ENCODE peak calls at places on chromosomes 7 and 10, in ten cellular contexts. One of them, this sample, is unnamed.

GRCh38 chr10:72311667-72312066 is 37.9 kb downstream of the DDIT4 start:
- DNase-seq in SK-N-DZ: no peak
- DNase-seq in endothelial cell: no peak
- DNase-seq in tibial artery: no peak
- DNase-seq in nephron progenitor cell: no peak
- DNase-seq in ovary: no peak
- DNase-seq in stimulated activated CD8-positive, alpha-beta memory T cell treated with anti-CD3 and anti-CD28 coated beads, Interleukin-7, amount 100 ng/mL, for 1 hour: no peak
- DNase-seq in activated T-helper 1 cell treated with anti-CD3 and anti-CD28 coated beads, Interleukin-12 subunit alpha, Interleukin-12 subunit beta, Interleukin-2, Interleukin-4 antibody, amounts not matched to agents 30 ng/mL and 10 ng/mL and 1 ng/mL, durations not matched to agents 14 hours and 24 hours and 36 hours: no peak
- DNase-seq in left colon: no peak
- DNase-seq in cardiac muscle cell: no peak
- DNase-seq in this sample: no peak

GRCh38 chr7:133079296-133079695 is 2.6 kb downstream of the CHCHD3 start:
- DNase-seq in cardiac muscle cell: no peak
- DNase-seq in nephron progenitor cell: no peak
- DNase-seq in ovary: no peak
- DNase-seq in left colon: no peak
- DNase-seq in tibial artery: no peak
- DNase-seq in stimulated activated CD8-positive, alpha-beta memory T cell treated with anti-CD3 and anti-CD28 coated beads, Interleukin-7, amount 100 ng/mL, for 1 hour: no peak
- DNase-seq in activated T-helper 1 cell treated with anti-CD3 and anti-CD28 coated beads, Interleukin-12 subunit alpha, Interleukin-12 subunit beta, Interleukin-2, Interleukin-4 antibody, amounts not matched to agents 30 ng/mL and 10 ng/mL and 1 ng/mL, durations not matched to agents 14 hours and 24 hours and 36 hours: no peak
- DNase-seq in endothelial cell: no peak
- DNase-seq in SK-N-DZ: no peak
- DNase-seq in this sample: no peak

GRCh38 chr7:29748286-29749099 is 57.8 kb upstream of the WIPF3 start:
- DNase-seq in tibial artery: no peak
- DNase-seq in endothelial cell: no peak
- DNase-seq in SK-N-DZ: peak; percentile 53
- DNase-seq in activated T-helper 1 cell treated with anti-CD3 and anti-CD28 coated beads, Interleukin-12 subunit alpha, Interleukin-12 subunit beta, Interleukin-2, Interleukin-4 antibody, amounts not matched to agents 30 ng/mL and 10 ng/mL and 1 ng/mL, durations not matched to agents 14 hours and 24 hours and 36 hours: no peak
- DNase-seq in ovary: no peak
- DNase-seq in stimulated activated CD8-positive, alpha-beta memory T cell treated with anti-CD3 and anti-CD28 coated beads, Interleukin-7, amount 100 ng/mL, for 1 hour: no peak
- DNase-seq in cardiac muscle cell: peak; percentile 72
- DNase-seq in left colon: no peak
- DNase-seq in nephron progenitor cell: no peak
- DNase-seq in this sample: no peak

GRCh38 chr10:17784701-17785100 is 24.4 kb upstream of the MRC1 start:
- DNase-seq in nephron progenitor cell: no peak
- DNase-seq in SK-N-DZ: no peak
- DNase-seq in endothelial cell: no peak
- DNase-seq in left colon: no peak
- DNase-seq in ovary: no peak
- DNase-seq in tibial artery: no peak
- DNase-seq in cardiac muscle cell: no peak
- DNase-seq in stimulated activated CD8-positive, alpha-beta memory T cell treated with anti-CD3 and anti-CD28 coated beads, Interleukin-7, amount 100 ng/mL, for 1 hour: no peak
- DNase-seq in activated T-helper 1 cell treated with anti-CD3 and anti-CD28 coated beads, Interleukin-12 subunit alpha, Interleukin-12 subunit beta, Interleukin-2, Interleukin-4 antibody, amounts not matched to agents 30 ng/mL and 10 ng/mL and 1 ng/mL, durations not matched to agents 14 hours and 24 hours and 36 hours: no peak
- DNase-seq in this sample: no peak

GRCh38 chr10:23695825-23696420 is 257.0 kb downstream of the OTUD1 start:
- DNase-seq in cardiac muscle cell: no peak
- DNase-seq in stimulated activated CD8-positive, alpha-beta memory T cell treated with anti-CD3 and anti-CD28 coated beads, Interleukin-7, amount 100 ng/mL, for 1 hour: no peak
- DNase-seq in left colon: no peak
- DNase-seq in SK-N-DZ: no peak
- DNase-seq in tibial artery: no peak
- DNase-seq in nephron progenitor cell: peak; percentile 39
- DNase-seq in ovary: no peak
- DNase-seq in activated T-helper 1 cell treated with anti-CD3 and anti-CD28 coated beads, Interleukin-12 subunit alpha, Interleukin-12 subunit beta, Interleukin-2, Interleukin-4 antibody, amounts not matched to agents 30 ng/mL and 10 ng/mL and 1 ng/mL, durations not matched to agents 14 hours and 24 hours and 36 hours: no peak
- DNase-seq in endothelial cell: no peak
- DNase-seq in this sample: no peak

GRCh38 chr7:40658731-40659130 is 523.9 kb downstream of the SUGCT start:
- DNase-seq in SK-N-DZ: no peak
- DNase-seq in stimulated activated CD8-positive, alpha-beta memory T cell treated with anti-CD3 and anti-CD28 coated beads, Interleukin-7, amount 100 ng/mL, for 1 hour: no peak
- DNase-seq in cardiac muscle cell: no peak
- DNase-seq in left colon: no peak
- DNase-seq in nephron progenitor cell: no peak
- DNase-seq in endothelial cell: no peak
- DNase-seq in ovary: no peak
- DNase-seq in tibial artery: no peak
- DNase-seq in activated T-helper 1 cell treated with anti-CD3 and anti-CD28 coated beads, Interleukin-12 subunit alpha, Interleukin-12 subunit beta, Interleukin-2, Interleukin-4 antibody, amounts not matched to agents 30 ng/mL and 10 ng/mL and 1 ng/mL, durations not matched to agents 14 hours and 24 hours and 36 hours: no peak
- DNase-seq in this sample: no peak

GRCh38 chr7:128135275-128136214 is 104.3 kb upstream of the LRRC4 start:
- DNase-seq in ovary: peak; percentile 44
- DNase-seq in SK-N-DZ: peak; percentile 52
- DNase-seq in left colon: peak; percentile 64
- DNase-seq in nephron progenitor cell: peak; percentile 77
- DNase-seq in activated T-helper 1 cell treated with anti-CD3 and anti-CD28 coated beads, Interleukin-12 subunit alpha, Interleukin-12 subunit beta, Interleukin-2, Interleukin-4 antibody, amounts not matched to agents 30 ng/mL and 10 ng/mL and 1 ng/mL, durations not matched to agents 14 hours and 24 hours and 36 hours: peak; percentile 53
- DNase-seq in cardiac muscle cell: peak; percentile 55
- DNase-seq in endothelial cell: peak; percentile 74
- DNase-seq in tibial artery: no peak
- DNase-seq in stimulated activated CD8-positive, alpha-beta memory T cell treated with anti-CD3 and anti-CD28 coated beads, Interleukin-7, amount 100 ng/mL, for 1 hour: peak; percentile 23
- DNase-seq in this sample: peak; percentile 74

GRCh38 chr10:3893904-3894563 is 109.0 kb upstream of the KLF6 start:
- DNase-seq in nephron progenitor cell: no peak
- DNase-seq in ovary: no peak
- DNase-seq in activated T-helper 1 cell treated with anti-CD3 and anti-CD28 coated beads, Interleukin-12 subunit alpha, Interleukin-12 subunit beta, Interleukin-2, Interleukin-4 antibody, amounts not matched to agents 30 ng/mL and 10 ng/mL and 1 ng/mL, durations not matched to agents 14 hours and 24 hours and 36 hours: no peak
- DNase-seq in endothelial cell: no peak
- DNase-seq in cardiac muscle cell: no peak
- DNase-seq in left colon: no peak
- DNase-seq in stimulated activated CD8-positive, alpha-beta memory T cell treated with anti-CD3 and anti-CD28 coated beads, Interleukin-7, amount 100 ng/mL, for 1 hour: no peak
- DNase-seq in tibial artery: no peak
- DNase-seq in SK-N-DZ: no peak
- DNase-seq in this sample: no peak

GRCh38 chr7:11228515-11228914 is 254.8 kb downstream of the PHF14 start:
- DNase-seq in ovary: peak; percentile 85
- DNase-seq in activated T-helper 1 cell treated with anti-CD3 and anti-CD28 coated beads, Interleukin-12 subunit alpha, Interleukin-12 subunit beta, Interleukin-2, Interleukin-4 antibody, amounts not matched to agents 30 ng/mL and 10 ng/mL and 1 ng/mL, durations not matched to agents 14 hours and 24 hours and 36 hours: no peak
- DNase-seq in SK-N-DZ: no peak
- DNase-seq in tibial artery: peak; percentile 85
- DNase-seq in endothelial cell: no peak
- DNase-seq in nephron progenitor cell: no peak
- DNase-seq in stimulated activated CD8-positive, alpha-beta memory T cell treated with anti-CD3 and anti-CD28 coated beads, Interleukin-7, amount 100 ng/mL, for 1 hour: no peak
- DNase-seq in left colon: peak; percentile 34
- DNase-seq in cardiac muscle cell: no peak
- DNase-seq in this sample: no peak

GRCh38 chr10:29740981-29741545 is 106.3 kb upstream of the SVIL start:
- DNase-seq in cardiac muscle cell: peak; percentile 57
- DNase-seq in tibial artery: no peak
- DNase-seq in endothelial cell: no peak
- DNase-seq in activated T-helper 1 cell treated with anti-CD3 and anti-CD28 coated beads, Interleukin-12 subunit alpha, Interleukin-12 subunit beta, Interleukin-2, Interleukin-4 antibody, amounts not matched to agents 30 ng/mL and 10 ng/mL and 1 ng/mL, durations not matched to agents 14 hours and 24 hours and 36 hours: no peak
- DNase-seq in nephron progenitor cell: no peak
- DNase-seq in left colon: no peak
- DNase-seq in ovary: no peak
- DNase-seq in stimulated activated CD8-positive, alpha-beta memory T cell treated with anti-CD3 and anti-CD28 coated beads, Interleukin-7, amount 100 ng/mL, for 1 hour: no peak
- DNase-seq in SK-N-DZ: no peak
- DNase-seq in this sample: no peak

GRCh38 chr7:5594616-5595544 is 171.2 kb upstream of the TNRC18 start:
- DNase-seq in nephron progenitor cell: peak; percentile 74
- DNase-seq in stimulated activated CD8-positive, alpha-beta memory T cell treated with anti-CD3 and anti-CD28 coated beads, Interleukin-7, amount 100 ng/mL, for 1 hour: no peak
- DNase-seq in left colon: no peak
- DNase-seq in activated T-helper 1 cell treated with anti-CD3 and anti-CD28 coated beads, Interleukin-12 subunit alpha, Interleukin-12 subunit beta, Interleukin-2, Interleukin-4 antibody, amounts not matched to agents 30 ng/mL and 10 ng/mL and 1 ng/mL, durations not matched to agents 14 hours and 24 hours and 36 hours: no peak
- DNase-seq in cardiac muscle cell: peak; percentile 70
- DNase-seq in endothelial cell: no peak
- DNase-seq in tibial artery: no peak
- DNase-seq in ovary: peak; percentile 75
- DNase-seq in SK-N-DZ: no peak
- DNase-seq in this sample: peak; percentile 76